ENCODE peak calls at places on chromosomes 6 and 20, in six cellular contexts. B is heart right ventricle, H is IMR-90, E is dorsolateral prefrontal cortex, Y is A549, A is prostate gland. N is an unnamed sample.

GRCh38 chr6:4931530-4932505 is 72.0 kb downstream of the RPP40 start:
- DNase-seq in H (no peak), Y (peak), E (no peak), B (no peak), A (no peak), N (no peak)

GRCh38 chr20:16580127-16580526 is 6.9 kb upstream of the KIF16B start:
- DNase-seq in B (no peak), A (peak), E (no peak), H (peak), Y (no peak), N (no peak)

GRCh38 chr20:37192137-37192854 is 12.9 kb upstream of the MROH8 start:
- DNase-seq in Y (peak), H (peak), E (peak), A (peak), B (peak), N (peak)

GRCh38 chr20:2341336-2341735 is 39.4 kb upstream of the TGM6 start:
- DNase-seq in A (no peak), H (no peak), B (no peak), E (no peak), Y (no peak), N (no peak)

GRCh38 chr6:154731296-154732218 is 1.7 kb upstream of the SCAF8 start:
- DNase-seq in Y (no peak), H (no peak), A (no peak), E (no peak), B (no peak), N (no peak)

GRCh38 chr6:128242765-128243403 is 277.5 kb downstream of the PTPRK start:
- DNase-seq in H (peak), A (no peak), E (no peak), Y (no peak), B (no peak), N (no peak)

GRCh38 chr20:32877507-32877906 is 18.8 kb downstream of the EFCAB8 start:
- DNase-seq in E (no peak), B (no peak), A (no peak), Y (no peak), H (peak), N (no peak)

GRCh38 chr6:52363222-52363867 is 1.4 kb downstream of the PAQR8 start:
- DNase-seq in B (no peak), Y (no peak), A (no peak), E (no peak), H (peak), N (no peak)

GRCh38 chr6:152360016-152360415 is 277.1 kb downstream of the SYNE1 start:
- DNase-seq in H (no peak), A (no peak), E (no peak), Y (no peak), B (no peak), N (no peak)

GRCh38 chr6:22332726-22333125 is 35.9 kb upstream of the PRL start:
- DNase-seq in B (no peak), Y (no peak), H (no peak), E (no peak), A (no peak), N (no peak)

GRCh38 chr20:46563848-46564197 is 13.4 kb upstream of the OCSTAMP start:
- DNase-seq in E (no peak), H (no peak), A (no peak), B (no peak), Y (no peak), N (no peak)

GRCh38 chr6:143962644-143962929 is 45.5 kb downstream of the PLAGL1 start:
- DNase-seq in B (no peak), Y (no peak), E (no peak), A (no peak), H (peak), N (peak)
- TF ChIP-seq CTCF in B (peak), Y (no peak), E (no peak), A (no peak), H (peak), N (peak)

GRCh38 chr6:151141685-151142084 is 98.1 kb upstream of the AKAP12 start:
- DNase-seq in Y (no peak), B (no peak), E (no peak), A (peak), H (no peak), N (no peak)
- H3K27ac ChIP-seq in Y (no peak), B (no peak), E (no peak), A (no peak), H (no peak), N (no peak)

GRCh38 chr6:78867020-78867369 is 356 bp upstream of the IRAK1BP1 start:
- DNase-seq in E (no peak), A (no peak), B (no peak), Y (peak), H (no peak), N (no peak)

GRCh38 chr6:78863576-78863975 is 3.8 kb upstream of the IRAK1BP1 start:
- DNase-seq in H (no peak), B (no peak), A (no peak), Y (no peak), E (no peak), N (no peak)

GRCh38 chr6:78864957-78865356 is 2.4 kb upstream of the IRAK1BP1 start:
- DNase-seq in E (no peak), Y (no peak), A (no peak), B (no peak), H (no peak), N (no peak)

GRCh38 chr6:78868124-78868523 is 773 bp downstream of the IRAK1BP1 start:
- DNase-seq in B (no peak), Y (no peak), A (no peak), H (no peak), E (no peak), N (no peak)

DNA sequence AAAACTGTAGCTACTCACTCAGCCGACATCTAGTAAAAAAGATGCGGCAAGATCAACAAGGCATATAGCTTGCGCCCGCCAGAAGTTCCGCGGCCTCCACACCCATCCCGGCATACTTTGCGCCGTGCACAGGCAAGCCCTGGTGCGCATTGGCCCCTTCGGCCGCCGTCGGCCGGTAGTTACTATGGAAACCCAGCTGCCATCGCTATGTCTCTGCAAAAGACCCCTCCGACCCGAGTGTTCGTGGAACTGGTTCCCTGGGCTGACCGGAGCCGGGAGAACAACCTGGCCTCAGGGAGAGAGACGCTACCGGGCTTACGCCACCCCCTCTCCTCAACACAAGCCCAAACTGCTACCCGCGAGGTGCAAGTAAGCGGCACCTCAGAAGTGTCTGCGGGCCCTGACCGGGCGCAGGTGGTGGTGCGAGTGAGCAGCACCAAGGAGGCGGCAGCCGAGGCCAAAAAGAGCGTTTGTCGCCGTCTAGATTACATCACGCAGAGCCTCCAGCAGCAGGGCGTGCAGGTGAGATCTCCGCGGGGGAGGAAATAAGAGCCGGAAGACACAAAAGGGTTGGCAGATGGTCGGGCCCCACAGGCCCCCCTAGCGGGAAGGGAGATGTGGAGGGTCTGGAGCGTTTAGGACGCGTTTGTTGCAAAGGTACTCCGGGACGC is at the start of gene IRAK1BP1:
- DNase-seq in E (peak), Y (peak), A (peak), B (peak), H (peak), N (peak)
- TF ChIP-seq CTCF in E (no peak), Y (no peak), A (no peak), B (no peak), H (no peak), N (no peak)

GRCh38 chr20:14765370-14765701 is 427.9 kb upstream of the FLRT3 start:
- DNase-seq in E (no peak), Y (no peak), A (no peak), B (no peak), H (no peak), N (no peak)
- H3K27ac ChIP-seq in E (no peak), Y (peak), A (no peak), B (no peak), H (no peak), N (no peak)

DNA sequence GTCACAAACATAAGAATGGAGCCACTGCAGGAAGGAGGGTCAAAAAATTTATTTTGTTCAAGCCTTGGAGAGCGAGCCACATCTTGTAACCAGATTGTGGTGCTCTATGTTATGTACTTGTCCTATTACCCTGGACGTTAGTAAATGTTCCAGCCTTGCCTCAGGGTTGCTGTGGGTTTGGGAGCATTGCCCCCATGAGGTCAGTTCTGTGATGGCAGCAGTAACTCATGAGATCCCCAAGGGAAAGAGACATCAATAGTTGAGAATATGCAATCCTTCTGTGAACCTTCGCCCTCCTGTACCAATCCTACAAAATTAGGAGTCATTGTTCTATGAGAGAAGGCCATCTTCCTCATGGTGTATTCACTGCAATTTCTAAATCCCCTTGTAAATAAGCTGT is 16.4 kb upstream of the CFAP206 start:
- DNase-seq in A (peak), E (no peak), B (no peak), H (peak), Y (peak), N (no peak)
- TF ChIP-seq CTCF in A (no peak), E (no peak), B (peak), H (peak), Y (peak), N (no peak)

DNA sequence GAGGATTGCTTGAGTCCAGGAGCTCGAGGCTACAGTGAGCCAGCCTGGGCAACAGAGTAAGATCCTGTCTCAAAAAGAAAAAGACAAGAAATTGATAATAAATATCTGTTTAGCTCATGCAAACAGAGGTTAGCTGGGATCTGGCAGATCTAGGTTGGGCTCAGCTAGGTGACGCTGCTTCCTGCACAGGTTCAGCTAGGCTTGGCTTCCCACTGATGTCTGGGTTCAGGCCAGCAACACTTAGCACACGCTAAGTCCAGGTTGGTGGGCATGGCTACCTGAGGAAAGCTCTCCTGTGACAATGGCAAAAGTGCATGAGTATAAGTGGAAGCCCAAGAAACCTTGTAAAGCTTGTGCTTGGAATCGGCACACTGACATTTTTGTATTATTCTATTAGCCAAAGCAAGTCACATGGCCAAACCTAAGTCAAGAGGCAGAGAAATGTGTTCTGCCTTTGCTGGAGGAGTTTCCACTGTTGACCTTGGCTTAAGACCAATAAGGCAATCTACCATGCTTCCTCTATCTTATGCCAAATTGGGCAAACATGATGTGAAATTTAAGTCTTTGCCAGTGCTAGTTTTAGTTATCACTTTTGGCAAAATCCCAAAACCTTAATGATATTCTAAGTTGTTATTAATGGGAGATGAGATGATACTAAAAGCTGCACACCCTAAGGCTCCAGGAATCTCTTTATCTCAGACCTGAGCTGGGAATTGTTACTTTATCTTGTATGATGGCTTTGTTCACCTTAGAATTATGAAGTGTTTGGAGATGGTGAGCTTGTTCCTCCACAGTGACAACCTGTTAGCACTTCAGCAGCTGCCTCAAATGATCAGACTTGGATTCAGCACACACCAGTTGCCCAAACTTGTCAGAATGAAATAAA is 49.0 kb downstream of the RIN2 start:
- DNase-seq in H (peak), B (no peak), A (peak), E (no peak), Y (no peak), N (no peak)
- H3K27ac ChIP-seq in H (peak), B (no peak), A (no peak), E (no peak), Y (peak), N (peak)